ENCODE peak calls at places on chromosomes 11 and 22, in five cellular contexts. G is K562, S is GM12878, Z is SK-N-SH, T is HepG2. J is an unnamed sample.
A peak's percentile ranks its signal among the peaks of the same experiment; 100 is the strongest.

GRCh38 chr11:43837879-43838278 is 42.8 kb upstream of the ALKBH3 start:
- DNase-seq in Z (no peak), G (no peak), S (no peak), T (no peak), J (no peak)

GRCh38 chr11:130512662-130513061 is 64.2 kb downstream of the ADAMTS15 start:
- DNase-seq in T (no peak), G (no peak), S (no peak), Z (no peak), J (no peak)

GRCh38 chr11:43358308-43358669 is 431 bp upstream of the TTC17 start:
- DNase-seq in S (no peak), G (peak; percentile 23), T (no peak), Z (peak; percentile 20), J (no peak)

GRCh38 chr11:126477526-126478275 is 122.2 kb downstream of the ST3GAL4 start:
- DNase-seq in G (peak; percentile 9), Z (no peak), S (no peak), T (no peak), J (no peak)

GRCh38 chr11:69010964-69011623 is 2.0 kb downstream of the MRGPRF start:
- DNase-seq in Z (peak; percentile 40), T (no peak), G (peak; percentile 82), S (no peak), J (peak; percentile 47)

GRCh38 chr11:93532285-93532789 is 10.9 kb downstream of the SMCO4 start:
- DNase-seq in S (no peak), T (no peak), Z (no peak), G (no peak), J (no peak)

GRCh38 chr11:91100432-91100831 is 877.6 kb upstream of the CHORDC1 start:
- DNase-seq in G (no peak), T (no peak), Z (no peak), S (no peak), J (no peak)

GRCh38 chr22:31148953-31149627 is 8.8 kb upstream of the PLA2G3 start:
- DNase-seq in G (peak; percentile 71), Z (peak; percentile 88), S (no peak), T (peak; percentile 64), J (peak; percentile 66)

GRCh38 chr22:50236731-50237409 is 8.0 kb downstream of the TUBGCP6 start:
- DNase-seq in S (no peak), T (no peak), Z (no peak), G (no peak), J (no peak)

GRCh38 chr11:86816251-86816726 is 15.9 kb downstream of the PRSS23 start:
- DNase-seq in S (no peak), G (no peak), T (no peak), Z (no peak), J (no peak)

GRCh38 chr11:7577883-7578242 is 64.1 kb downstream of the PPFIBP2 start:
- DNase-seq in Z (peak; percentile 51), S (no peak), T (no peak), G (peak; percentile 23), J (no peak)

GRCh38 chr11:128587415-128587814 is at the start of gene ETS1:
- DNase-seq in Z (no peak), S (no peak), G (no peak), T (no peak), J (no peak)

GRCh38 chr11:1152316-1153104 is 5.2 kb upstream of the MUC5AC start:
- DNase-seq in S (no peak), G (no peak), T (peak; percentile 12), Z (peak; percentile 16), J (no peak)

GRCh38 chr22:44698531-44699421 is 3.2 kb upstream of the PRR5 start:
- DNase-seq in Z (no peak), G (no peak), T (no peak), S (no peak), J (no peak)

DNA sequence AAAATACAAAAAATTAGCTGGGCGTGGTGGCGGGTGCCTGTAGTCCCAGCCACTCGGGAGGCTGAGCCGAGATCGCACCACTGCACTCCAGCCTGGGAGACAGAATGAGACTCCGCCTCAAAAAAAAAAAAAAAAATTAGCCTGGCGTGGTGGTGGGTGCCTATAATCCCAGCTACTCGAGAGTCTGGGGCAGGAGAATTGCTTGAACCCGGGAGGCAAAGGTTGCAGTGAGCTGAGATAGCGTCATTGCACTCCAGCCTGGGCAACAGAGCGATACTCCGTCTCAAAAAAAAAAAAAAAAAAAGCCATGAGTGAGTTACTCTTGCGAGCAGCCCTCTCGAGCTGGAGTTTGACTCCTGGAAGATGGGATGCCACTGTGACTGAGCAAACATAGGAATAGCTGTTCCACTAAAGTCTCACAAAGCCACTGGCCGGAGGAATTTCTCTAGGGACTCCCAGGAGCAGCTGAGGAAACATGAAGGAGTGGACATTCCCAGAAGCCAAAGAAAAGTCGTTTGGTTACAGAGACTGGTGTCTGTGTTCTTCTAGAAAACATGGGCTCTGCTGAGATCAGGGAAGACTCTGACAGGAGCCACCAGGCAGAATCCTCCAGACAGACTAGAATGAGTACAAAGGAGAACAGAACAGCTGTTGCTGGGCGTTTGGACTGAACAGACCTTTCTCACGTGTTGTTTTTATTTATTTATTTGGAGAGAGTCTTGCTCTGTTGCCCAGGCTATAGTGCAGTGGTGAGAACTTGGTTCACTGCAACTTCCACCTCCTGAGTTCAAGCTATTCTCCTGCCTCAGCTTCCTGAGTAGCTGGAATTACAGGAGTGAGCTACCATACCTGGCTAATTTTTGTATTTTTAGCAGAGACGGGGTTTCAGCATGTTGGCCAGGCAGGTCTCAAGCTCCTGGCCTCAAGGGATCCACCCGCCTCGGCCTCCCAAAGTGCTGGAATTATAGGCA is 32.4 kb upstream of the MYH9 start:
- DNase-seq in Z (no peak), S (no peak), T (no peak), G (no peak), J (no peak)
- H3K9ac ChIP-seq in Z (no peak overlapping the region), S (no peak overlapping the region), T (peak overlapping the region; percentile 75), G (no peak overlapping the region), J (no peak overlapping the region)

GRCh38 chr11:73338279-73338678 is 30.2 kb downstream of the ARHGEF17 start:
- DNase-seq in T (no peak), Z (no peak), G (no peak), S (no peak), J (no peak)
- H4K20me1 ChIP-seq in T (peaks cover 11% of the 10 kb centered on the region), Z (peaks cover 70% of the 10 kb centered on the region), G (peaks cover 7% of the 10 kb centered on the region), S (no peaks in the 10 kb centered on the region), J (no peaks in the 10 kb centered on the region)

GRCh38 chr11:65842144-65842543 is 8.4 kb downstream of the SNX32 start:
- DNase-seq in S (no peak), T (no peak), G (no peak), Z (no peak), J (no peak)

GRCh38 chr11:65843811-65844210 is 10.0 kb downstream of the SNX32 start:
- DNase-seq in G (no peak), S (no peak), T (no peak), Z (no peak), J (no peak)

GRCh38 chr11:65847746-65848145 is 10.2 kb downstream of the CFL1 start:
- DNase-seq in T (no peak), S (no peak), G (no peak), Z (no peak), J (no peak)

GRCh38 chr11:65849366-65849765 is 8.6 kb downstream of the CFL1 start:
- DNase-seq in Z (peak; percentile 12), T (no peak), S (no peak), G (no peak), J (no peak)

GRCh38 chr11:65844231-65844872 is 10.6 kb downstream of the SNX32 start:
- DNase-seq in S (no peak), Z (no peak), T (peak; percentile 80), G (no peak), J (no peak)
- TF ChIP-seq REST in S (no peak), Z (no peak), T (no peak), G (no peak), J (no peak)

DNA sequence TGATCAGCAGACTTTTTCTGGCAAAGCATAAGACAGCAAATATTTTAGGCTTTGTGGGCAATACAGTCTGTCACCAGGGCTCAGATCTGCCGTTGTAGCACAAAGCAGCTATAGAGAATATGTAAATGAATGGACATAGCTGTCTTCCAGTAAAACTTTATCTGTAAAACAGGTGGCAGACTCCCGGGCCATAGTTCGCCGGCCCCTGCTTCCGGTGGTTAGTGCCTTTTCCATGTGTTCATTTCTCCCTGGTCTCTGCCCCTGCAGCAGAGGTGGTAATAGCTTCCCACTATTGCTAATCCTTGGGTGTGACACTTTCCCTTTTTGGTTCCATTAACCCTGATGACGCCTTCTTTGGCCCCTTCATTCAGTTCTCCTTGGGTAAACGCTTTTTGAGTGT is 93.7 kb upstream of the LDLRAD3 start:
- DNase-seq in T (no peak), Z (no peak), S (no peak), G (no peak), J (no peak)
- H3K9ac ChIP-seq in T (no peak overlapping the region), Z (no peak overlapping the region), S (no peak overlapping the region), G (no peak overlapping the region), J (no peak overlapping the region)

GRCh38 chr22:26461188-26461810 is 22.3 kb downstream of the HPS4 start:
- DNase-seq in S (no peak), G (peak; percentile 55), T (peak; percentile 24), Z (peak; percentile 84), J (peak; percentile 18)

GRCh38 chr22:26460202-26460601 is 23.4 kb downstream of the HPS4 start:
- DNase-seq in G (no peak), T (no peak), S (no peak), Z (no peak), J (no peak)

GRCh38 chr22:26453812-26454500 is 24.9 kb downstream of the ASPHD2 start:
- DNase-seq in G (no peak), Z (no peak), S (no peak), T (no peak), J (no peak)

GRCh38 chr22:26462051-26462450 is 21.5 kb downstream of the HPS4 start:
- DNase-seq in T (no peak), S (no peak), Z (no peak), G (no peak), J (no peak)

DNA sequence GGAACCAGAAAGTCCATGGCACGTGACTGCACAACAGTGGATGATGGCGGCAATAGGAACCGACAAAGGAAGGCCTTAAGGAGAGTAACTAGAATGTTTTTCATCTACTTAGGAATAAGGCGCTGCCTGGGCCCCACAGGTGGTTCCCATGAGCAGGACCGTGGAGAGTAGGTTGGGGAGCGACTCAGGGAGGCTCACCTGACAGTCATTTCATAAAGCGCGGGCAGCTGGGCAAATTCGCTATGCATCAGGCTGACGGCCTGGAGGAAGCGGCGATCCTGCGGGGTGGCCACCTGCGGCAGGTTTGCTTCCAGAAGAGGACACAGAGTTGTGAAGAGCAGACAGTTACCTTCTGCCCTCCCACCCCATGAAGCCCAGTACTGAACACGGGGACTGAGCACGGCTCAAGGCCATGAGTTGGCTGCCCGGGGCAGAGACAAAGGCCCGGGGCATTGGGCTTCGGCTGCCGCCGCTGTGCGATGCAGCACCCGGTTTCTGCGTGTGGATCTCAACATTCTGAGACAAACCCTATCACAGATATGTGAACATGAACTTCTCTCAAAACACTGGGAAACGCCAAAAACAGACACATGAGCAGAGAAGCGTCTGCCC is 25.8 kb downstream of the HPS4 start:
- DNase-seq in S (no peak), Z (no peak), G (no peak), T (no peak), J (no peak)
- H4K20me1 ChIP-seq in S (no peaks in the 10 kb centered on the region), Z (peaks cover 5% of the 10 kb centered on the region), G (no peaks in the 10 kb centered on the region), T (peaks cover 6% of the 10 kb centered on the region), J (peaks cover 4% of the 10 kb centered on the region)

GRCh38 chr22:28921585-28921879 is 38.2 kb downstream of the ZNRF3 start:
- DNase-seq in T (peak; percentile 29), S (no peak), Z (no peak), G (no peak), J (no peak)

GRCh38 chr22:28922540-28923244 is 39.3 kb downstream of the ZNRF3 start:
- DNase-seq in T (peak; percentile 53), Z (no peak), S (no peak), G (no peak), J (no peak)

GRCh38 chr22:28925916-28926315 is 42.5 kb downstream of the ZNRF3 start:
- DNase-seq in Z (no peak), T (no peak), G (no peak), S (no peak), J (no peak)

GRCh38 chr22:28920757-28921584 is 37.6 kb downstream of the ZNRF3 start:
- DNase-seq in T (peak; percentile 97), G (no peak), S (peak; percentile 52), Z (no peak), J (no peak)

GRCh38 chr22:28923826-28924732 is 40.7 kb downstream of the ZNRF3 start:
- DNase-seq in Z (peak; percentile 80), T (peak; percentile 98), S (no peak), G (no peak), J (peak; percentile 55)
- TF ChIP-seq REST in Z (no peak), T (peak; percentile 22), S (no peak), G (no peak), J (no peak)

J was measured in HCT116.